ENCODE peak calls at places on chromosome 5, in six cellular contexts. One of them, this sample, is unnamed.

GRCh38 chr5:74641014-74641777 is 668 bp upstream of the ENC1 start:
- DNase-seq in K562: peak; percentile 44
- DNase-seq in H1: peak; percentile 77
- DNase-seq in GM12878: no peak
- DNase-seq in HepG2: peak; percentile 84
- DNase-seq in HL-60: peak; percentile 39
- DNase-seq in this sample: peak; percentile 79

GRCh38 chr5:132489051-132489770 is 1.4 kb downstream of the IRF1 start:
- DNase-seq in K562: peak; percentile 21
- DNase-seq in H1: no peak
- DNase-seq in GM12878: no peak
- DNase-seq in HepG2: no peak
- DNase-seq in HL-60: no peak
- DNase-seq in this sample: no peak

GRCh38 chr5:122774861-122775712 is at the start of gene SNX2:
- DNase-seq in K562: peak; percentile 93
- DNase-seq in H1: peak; percentile 98
- DNase-seq in GM12878: no peak
- DNase-seq in HepG2: peak; percentile 76
- DNase-seq in HL-60: peak; percentile 62
- DNase-seq in this sample: peak; percentile 96

GRCh38 chr5:151298465-151298864 is 5.1 kb downstream of the SLC36A3 start:
- DNase-seq in K562: no peak
- DNase-seq in H1: no peak
- DNase-seq in GM12878: no peak
- DNase-seq in HepG2: no peak
- DNase-seq in HL-60: peak; percentile 84
- DNase-seq in this sample: no peak

GRCh38 chr5:143224672-143225071 is 178.8 kb downstream of the NR3C1 start:
- DNase-seq in K562: no peak
- DNase-seq in H1: no peak
- DNase-seq in GM12878: no peak
- DNase-seq in HepG2: no peak
- DNase-seq in HL-60: no peak
- DNase-seq in this sample: no peak

GRCh38 chr5:35789732-35790461 is 66.8 kb upstream of the IL7R start:
- DNase-seq in K562: no peak
- DNase-seq in H1: no peak
- DNase-seq in GM12878: no peak
- DNase-seq in HepG2: no peak
- DNase-seq in HL-60: no peak
- DNase-seq in this sample: no peak

GRCh38 chr5:9059920-9060691 is 485.8 kb downstream of the SEMA5A start:
- DNase-seq in K562: no peak
- DNase-seq in H1: no peak
- DNase-seq in GM12878: no peak
- DNase-seq in HepG2: no peak
- DNase-seq in HL-60: no peak
- DNase-seq in this sample: no peak

GRCh38 chr5:64690417-64691151 is at the start of gene SHISAL2B:
- DNase-seq in K562: no peak
- DNase-seq in H1: peak; percentile 87
- DNase-seq in GM12878: no peak
- DNase-seq in HepG2: no peak
- DNase-seq in HL-60: peak; percentile 4
- DNase-seq in this sample: peak; percentile 55

GRCh38 chr5:39469173-39469572 is 44.4 kb upstream of the DAB2 start:
- DNase-seq in K562: no peak
- DNase-seq in H1: no peak
- DNase-seq in GM12878: no peak
- DNase-seq in HepG2: no peak
- DNase-seq in HL-60: no peak
- DNase-seq in this sample: no peak

GRCh38 chr5:137649228-137649890 is 86.5 kb downstream of the KLHL3 start:
- DNase-seq in K562: no peak
- DNase-seq in H1: no peak
- DNase-seq in GM12878: no peak
- DNase-seq in HepG2: no peak
- DNase-seq in HL-60: no peak
- DNase-seq in this sample: no peak

GRCh38 chr5:180470966-180471582 is 23.1 kb upstream of the CNOT6 start:
- DNase-seq in K562: peak; percentile 79
- DNase-seq in H1: peak; percentile 86
- DNase-seq in GM12878: no peak
- DNase-seq in HepG2: peak; percentile 25
- DNase-seq in HL-60: peak; percentile 30
- DNase-seq in this sample: peak; percentile 87

GRCh38 chr5:109689740-109690455 is at the start of gene MAN2A1:
- DNase-seq in K562: peak; percentile 79
- DNase-seq in H1: peak; percentile 78
- DNase-seq in GM12878: no peak
- DNase-seq in HepG2: peak; percentile 44
- DNase-seq in HL-60: peak; percentile 62
- DNase-seq in this sample: peak; percentile 81

GRCh38 chr5:139253115-139253514 is 40.4 kb upstream of the MATR3 start:
- DNase-seq in K562: no peak
- DNase-seq in H1: no peak
- DNase-seq in GM12878: no peak
- DNase-seq in HepG2: no peak
- DNase-seq in HL-60: no peak
- DNase-seq in this sample: no peak

GRCh38 chr5:2780421-2781171 is 29.1 kb upstream of the IRX2 start:
- DNase-seq in K562: no peak
- DNase-seq in H1: no peak
- DNase-seq in GM12878: no peak
- DNase-seq in HepG2: no peak
- DNase-seq in HL-60: no peak
- DNase-seq in this sample: no peak

GRCh38 chr5:120465281-120465961 is 1.3 kb downstream of the PRR16 start:
- DNase-seq in K562: peak; percentile 12
- DNase-seq in H1: peak; percentile 78
- DNase-seq in GM12878: no peak
- DNase-seq in HepG2: no peak
- DNase-seq in HL-60: no peak
- DNase-seq in this sample: peak; percentile 73

GRCh38 chr5:1495525-1495897 is 28.2 kb downstream of the LPCAT1 start:
- DNase-seq in K562: no peak
- DNase-seq in H1: no peak
- DNase-seq in GM12878: no peak
- DNase-seq in HepG2: no peak
- DNase-seq in HL-60: peak; percentile 30
- DNase-seq in this sample: no peak

GRCh38 chr5:158236511-158237335 is 377.8 kb upstream of the CLINT1 start:
- DNase-seq in K562: no peak
- DNase-seq in H1: no peak
- DNase-seq in GM12878: no peak
- DNase-seq in HepG2: no peak
- DNase-seq in HL-60: no peak
- DNase-seq in this sample: no peak

GRCh38 chr5:67672633-67673032 is 476.0 kb upstream of the CD180 start:
- DNase-seq in K562: no peak
- DNase-seq in H1: no peak
- DNase-seq in GM12878: no peak
- DNase-seq in HepG2: no peak
- DNase-seq in HL-60: no peak
- DNase-seq in this sample: no peak

GRCh38 chr5:73380052-73380451 is 68.5 kb downstream of the FOXD1 start:
- DNase-seq in K562: no peak
- DNase-seq in H1: no peak
- DNase-seq in GM12878: no peak
- DNase-seq in HepG2: no peak
- DNase-seq in HL-60: no peak
- DNase-seq in this sample: peak; percentile 25

GRCh38 chr5:69364414-69364813 is 4.9 kb downstream of the AK6 start:
- DNase-seq in K562: peak; percentile 40
- DNase-seq in H1: no peak
- DNase-seq in GM12878: no peak
- DNase-seq in HepG2: peak; percentile 29
- DNase-seq in HL-60: peak; percentile 12
- DNase-seq in this sample: peak; percentile 43

GRCh38 chr5:176677209-176677931 is 30.1 kb downstream of the TSPAN17 start:
- DNase-seq in K562: no peak
- DNase-seq in H1: no peak
- DNase-seq in GM12878: no peak
- DNase-seq in HepG2: peak; percentile 62
- DNase-seq in HL-60: no peak
- DNase-seq in this sample: no peak

GRCh38 chr5:75510417-75510835 is 1.0 kb downstream of the CERT1 start:
- DNase-seq in K562: no peak
- DNase-seq in H1: no peak
- DNase-seq in GM12878: no peak
- DNase-seq in HepG2: peak; percentile 6
- DNase-seq in HL-60: peak; percentile 1
- DNase-seq in this sample: no peak

GRCh38 chr5:124596595-124597388 is 149.6 kb downstream of the ZNF608 start:
- DNase-seq in K562: peak; percentile 36
- DNase-seq in H1: no peak
- DNase-seq in GM12878: no peak
- DNase-seq in HepG2: peak; percentile 89
- DNase-seq in HL-60: no peak
- DNase-seq in this sample: no peak
- TF ChIP-seq GABPA in K562: no peak
- TF ChIP-seq GABPA in H1: no peak
- TF ChIP-seq GABPA in GM12878: no peak
- TF ChIP-seq GABPA in HepG2: no peak
- TF ChIP-seq GABPA in HL-60: no peak
- TF ChIP-seq GABPA in this sample: no peak

DNA sequence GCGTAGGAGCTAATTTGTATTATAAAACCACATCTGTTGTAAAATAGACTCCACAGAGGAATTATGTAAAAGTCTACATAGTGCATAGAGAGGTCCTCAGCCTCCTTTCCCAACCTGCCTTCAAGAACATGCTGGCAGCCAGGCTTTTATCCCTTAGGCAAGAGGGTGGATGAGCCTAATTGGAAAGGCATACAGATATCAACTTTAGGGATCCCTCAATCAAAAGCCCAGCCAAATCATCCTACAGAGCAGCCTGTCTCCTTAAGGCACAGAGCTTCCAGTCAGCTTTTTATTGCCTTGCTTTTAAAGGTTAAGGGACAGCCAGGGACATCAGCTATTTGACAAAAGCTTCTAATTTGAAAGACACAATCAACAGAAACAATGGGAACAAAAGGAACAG is 13.1 kb upstream of the ACTBL2 start:
- DNase-seq in K562: no peak
- DNase-seq in H1: no peak
- DNase-seq in GM12878: no peak
- DNase-seq in HepG2: no peak
- DNase-seq in HL-60: no peak
- DNase-seq in this sample: no peak
- TF ChIP-seq GABPA in K562: no peak
- TF ChIP-seq GABPA in H1: no peak
- TF ChIP-seq GABPA in GM12878: no peak
- TF ChIP-seq GABPA in HepG2: no peak
- TF ChIP-seq GABPA in HL-60: no peak
- TF ChIP-seq GABPA in this sample: no peak

GRCh38 chr5:93035194-93035593 is 545.8 kb downstream of the NR2F1-AS1 start:
- DNase-seq in K562: no peak
- DNase-seq in H1: no peak
- DNase-seq in GM12878: no peak
- DNase-seq in HepG2: no peak
- DNase-seq in HL-60: no peak
- DNase-seq in this sample: no peak
- TF ChIP-seq GABPA in K562: no peak
- TF ChIP-seq GABPA in H1: no peak
- TF ChIP-seq GABPA in GM12878: no peak
- TF ChIP-seq GABPA in HepG2: no peak
- TF ChIP-seq GABPA in HL-60: no peak
- TF ChIP-seq GABPA in this sample: no peak

GRCh38 chr5:140570058-140570457 is 5.4 kb downstream of the SLC35A4 start:
- DNase-seq in K562: no peak
- DNase-seq in H1: no peak
- DNase-seq in GM12878: no peak
- DNase-seq in HepG2: no peak
- DNase-seq in HL-60: no peak
- DNase-seq in this sample: no peak
- TF ChIP-seq GABPA in K562: no peak
- TF ChIP-seq GABPA in H1: no peak
- TF ChIP-seq GABPA in GM12878: no peak
- TF ChIP-seq GABPA in HepG2: no peak
- TF ChIP-seq GABPA in HL-60: no peak
- TF ChIP-seq GABPA in this sample: no peak

GRCh38 chr5:172234031-172234430 is 40.1 kb downstream of the EFCAB9 start:
- DNase-seq in K562: no peak
- DNase-seq in H1: no peak
- DNase-seq in GM12878: no peak
- DNase-seq in HepG2: no peak
- DNase-seq in HL-60: no peak
- DNase-seq in this sample: no peak

GRCh38 chr5:172238334-172238733 is 44.4 kb downstream of the EFCAB9 start:
- DNase-seq in K562: no peak
- DNase-seq in H1: no peak
- DNase-seq in GM12878: no peak
- DNase-seq in HepG2: no peak
- DNase-seq in HL-60: no peak
- DNase-seq in this sample: no peak

GRCh38 chr5:172235132-172235780 is 41.3 kb downstream of the EFCAB9 start:
- DNase-seq in K562: no peak
- DNase-seq in H1: no peak
- DNase-seq in GM12878: peak; percentile 59
- DNase-seq in HepG2: peak; percentile 73
- DNase-seq in HL-60: no peak
- DNase-seq in this sample: no peak

GRCh38 chr5:172235827-172236749 is 42.1 kb downstream of the EFCAB9 start:
- DNase-seq in K562: no peak
- DNase-seq in H1: no peak
- DNase-seq in GM12878: no peak
- DNase-seq in HepG2: peak; percentile 52
- DNase-seq in HL-60: no peak
- DNase-seq in this sample: peak; percentile 22
- TF ChIP-seq GABPA in K562: no peak
- TF ChIP-seq GABPA in H1: no peak
- TF ChIP-seq GABPA in GM12878: no peak
- TF ChIP-seq GABPA in HepG2: no peak
- TF ChIP-seq GABPA in HL-60: no peak
- TF ChIP-seq GABPA in this sample: no peak

DNA sequence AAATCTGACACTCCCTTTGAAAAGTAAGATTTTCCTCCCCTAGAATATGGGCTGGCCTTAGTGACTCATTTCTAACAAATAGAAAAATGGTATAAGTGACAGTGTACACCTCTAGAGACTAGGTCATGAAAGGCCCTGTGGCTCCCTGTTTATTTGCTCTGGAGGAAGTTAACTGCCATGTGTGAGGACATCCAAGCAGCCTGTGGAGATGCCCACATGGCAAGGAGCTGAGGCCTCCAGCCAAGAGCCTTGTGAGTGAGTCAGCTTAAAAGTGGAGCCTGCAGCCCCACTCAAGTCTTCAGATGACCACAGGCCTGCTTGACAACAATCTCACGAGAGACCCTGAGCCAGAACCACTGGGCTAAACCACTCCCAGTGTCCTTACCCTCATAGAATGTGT is 128.1 kb upstream of the LHFPL2 start:
- DNase-seq in K562: no peak
- DNase-seq in H1: no peak
- DNase-seq in GM12878: no peak
- DNase-seq in HepG2: peak; percentile 27
- DNase-seq in HL-60: no peak
- DNase-seq in this sample: no peak
- TF ChIP-seq GABPA in K562: no peak
- TF ChIP-seq GABPA in H1: no peak
- TF ChIP-seq GABPA in GM12878: no peak
- TF ChIP-seq GABPA in HepG2: no peak
- TF ChIP-seq GABPA in HL-60: no peak
- TF ChIP-seq GABPA in this sample: no peak

This sample was measured in SK-N-SH.